ENCODE peak calls at places on chromosomes 6 and 20, in five cellular contexts. One of them, this sample, is unnamed.

GRCh38 chr6:127190552-127190951 is 72.1 kb downstream of the RSPO3 start:
- DNase-seq in neuronal stem cell: no peak
- DNase-seq in mesendoderm: peak; percentile 27
- DNase-seq in IMR-90: peak; percentile 61
- DNase-seq in mesenchymal stem cell: peak; percentile 54
- DNase-seq in this sample: peak; percentile 27

GRCh38 chr6:99187429-99187828 is 162.0 kb downstream of the FAXC start:
- DNase-seq in neuronal stem cell: no peak
- DNase-seq in mesendoderm: no peak
- DNase-seq in IMR-90: no peak
- DNase-seq in mesenchymal stem cell: no peak
- DNase-seq in this sample: no peak

GRCh38 chr20:61566691-61567090 is 314.6 kb downstream of the CDH4 start:
- DNase-seq in neuronal stem cell: no peak
- DNase-seq in mesendoderm: no peak
- DNase-seq in IMR-90: no peak
- DNase-seq in mesenchymal stem cell: no peak
- DNase-seq in this sample: no peak

GRCh38 chr6:166382500-166382932 is 224 bp downstream of the MPC1 start:
- DNase-seq in neuronal stem cell: no peak
- DNase-seq in mesendoderm: no peak
- DNase-seq in IMR-90: no peak
- DNase-seq in mesenchymal stem cell: no peak
- DNase-seq in this sample: no peak

GRCh38 chr6:44674226-44675155 is 287.0 kb downstream of the CDC5L start:
- DNase-seq in neuronal stem cell: no peak
- DNase-seq in mesendoderm: no peak
- DNase-seq in IMR-90: no peak
- DNase-seq in mesenchymal stem cell: no peak
- DNase-seq in this sample: peak; percentile 80

GRCh38 chr6:15501806-15502450 is 160.9 kb downstream of the DTNBP1 start:
- DNase-seq in neuronal stem cell: no peak
- DNase-seq in mesendoderm: no peak
- DNase-seq in IMR-90: peak; percentile 81
- DNase-seq in mesenchymal stem cell: peak; percentile 43
- DNase-seq in this sample: no peak

GRCh38 chr20:50381053-50381732 is 129.0 kb upstream of the PTPN1 start:
- DNase-seq in neuronal stem cell: no peak
- DNase-seq in mesendoderm: no peak
- DNase-seq in IMR-90: no peak
- DNase-seq in mesenchymal stem cell: no peak
- DNase-seq in this sample: no peak

GRCh38 chr6:136566851-136567250 is 16.6 kb upstream of the MAP7 start:
- DNase-seq in neuronal stem cell: no peak
- DNase-seq in mesendoderm: no peak
- DNase-seq in IMR-90: no peak
- DNase-seq in mesenchymal stem cell: no peak
- DNase-seq in this sample: no peak

GRCh38 chr20:11850901-11851300 is 66.8 kb upstream of the BTBD3 start:
- DNase-seq in neuronal stem cell: no peak
- DNase-seq in mesendoderm: no peak
- DNase-seq in IMR-90: peak; percentile 68
- DNase-seq in mesenchymal stem cell: peak; percentile 73
- DNase-seq in this sample: peak; percentile 7

DNA sequence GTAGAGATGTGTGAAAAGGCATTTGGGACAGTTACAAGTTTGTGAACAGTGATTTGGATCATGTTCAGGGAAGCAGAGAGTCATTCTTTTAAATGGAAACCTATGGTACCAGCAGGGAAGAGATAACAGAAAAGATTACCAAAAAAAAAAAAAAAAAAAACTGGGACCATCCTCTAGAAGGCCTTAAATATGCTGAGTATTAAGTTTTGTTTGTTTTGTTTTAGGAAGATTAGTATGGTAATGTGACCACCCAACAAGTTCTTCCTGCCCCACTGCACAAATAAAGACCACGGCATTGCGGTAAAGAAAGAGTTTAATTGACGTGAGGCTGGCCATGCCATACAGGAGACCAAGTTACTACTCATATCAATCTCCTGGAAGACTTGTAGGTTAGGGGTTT is 946.2 kb downstream of the KIF16B start:
- DNase-seq in neuronal stem cell: no peak
- DNase-seq in mesendoderm: no peak
- DNase-seq in IMR-90: no peak
- DNase-seq in mesenchymal stem cell: no peak
- DNase-seq in this sample: no peak
- H2BK120ac ChIP-seq in neuronal stem cell: no peak overlapping the region
- H2BK120ac ChIP-seq in mesendoderm: no peak overlapping the region
- H2BK120ac ChIP-seq in IMR-90: no peak overlapping the region
- H2BK120ac ChIP-seq in mesenchymal stem cell: no peak overlapping the region
- H2BK120ac ChIP-seq in this sample: no peak overlapping the region

GRCh38 chr20:1003920-1004697 is 2.0 kb upstream of the RSPO4 start:
- DNase-seq in neuronal stem cell: no peak
- DNase-seq in mesendoderm: peak; percentile 73
- DNase-seq in IMR-90: no peak
- DNase-seq in mesenchymal stem cell: no peak
- DNase-seq in this sample: no peak
- H3K27me3 ChIP-seq in neuronal stem cell: peaks cover 25% of the 10 kb centered on the region
- H3K27me3 ChIP-seq in mesendoderm: no peaks in the 10 kb centered on the region
- H3K27me3 ChIP-seq in IMR-90: peaks cover 27% of the 10 kb centered on the region
- H3K27me3 ChIP-seq in mesenchymal stem cell: peaks cover 58% of the 10 kb centered on the region
- H3K27me3 ChIP-seq in this sample: peaks cover 23% of the 10 kb centered on the region

GRCh38 chr6:38290133-38290801 is 349.5 kb downstream of the BTBD9 start:
- DNase-seq in neuronal stem cell: no peak
- DNase-seq in mesendoderm: no peak
- DNase-seq in IMR-90: no peak
- DNase-seq in mesenchymal stem cell: no peak
- DNase-seq in this sample: no peak
- H3K4ac ChIP-seq in neuronal stem cell: no peak overlapping the region
- H3K4ac ChIP-seq in mesendoderm: peak overlapping the region; percentile 55
- H3K4ac ChIP-seq in IMR-90: no peak overlapping the region
- H3K4ac ChIP-seq in mesenchymal stem cell: no peak overlapping the region
- H3K4ac ChIP-seq in this sample: no peak overlapping the region

GRCh38 chr6:155316419-155316818 is 2.1 kb upstream of the TFB1M start:
- DNase-seq in neuronal stem cell: no peak
- DNase-seq in mesendoderm: no peak
- DNase-seq in IMR-90: no peak
- DNase-seq in mesenchymal stem cell: no peak
- DNase-seq in this sample: no peak

GRCh38 chr6:155313602-155314091 is 637 bp downstream of the TFB1M start:
- DNase-seq in neuronal stem cell: no peak
- DNase-seq in mesendoderm: no peak
- DNase-seq in IMR-90: no peak
- DNase-seq in mesenchymal stem cell: no peak
- DNase-seq in this sample: peak; percentile 43

GRCh38 chr6:155314773-155315515 is 660 bp upstream of the TFB1M start:
- DNase-seq in neuronal stem cell: no peak
- DNase-seq in mesendoderm: no peak
- DNase-seq in IMR-90: peak; percentile 79
- DNase-seq in mesenchymal stem cell: peak; percentile 89
- DNase-seq in this sample: no peak

GRCh38 chr6:155315516-155315871 is 1.2 kb upstream of the TFB1M start:
- DNase-seq in neuronal stem cell: no peak
- DNase-seq in mesendoderm: no peak
- DNase-seq in IMR-90: no peak
- DNase-seq in mesenchymal stem cell: peak; percentile 53
- DNase-seq in this sample: no peak

DNA sequence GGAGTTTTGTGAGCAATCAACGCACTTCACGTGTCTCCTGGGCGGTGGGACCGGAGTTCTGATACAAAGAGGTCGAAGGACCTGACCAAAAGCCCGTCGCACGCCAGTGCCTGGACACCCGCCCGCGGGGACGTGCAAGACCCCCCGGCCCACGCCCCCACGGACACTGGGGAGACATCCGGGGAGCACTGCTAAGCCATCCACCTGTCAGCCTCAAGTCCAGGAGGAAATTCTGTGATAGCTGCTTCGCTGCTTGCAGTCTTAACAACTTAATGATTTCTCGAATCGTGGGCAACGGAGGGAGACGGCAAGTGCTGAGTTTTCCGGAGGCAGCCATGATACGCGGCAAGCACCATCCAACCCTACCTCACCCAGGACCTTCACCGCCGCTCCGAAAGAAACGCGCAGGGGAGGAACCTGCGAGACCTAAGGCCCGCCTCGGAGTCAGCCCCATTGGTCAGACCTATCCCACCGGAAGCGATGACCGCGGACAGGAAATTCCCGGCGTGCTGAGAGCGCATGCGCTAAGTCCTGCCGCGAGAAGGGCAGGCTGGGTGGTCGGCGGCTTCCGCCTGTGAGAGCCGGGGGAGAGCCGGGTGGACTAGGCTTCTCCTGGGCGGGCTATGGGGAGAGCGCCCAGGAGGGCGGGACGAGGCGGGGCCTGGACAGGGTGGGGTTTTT is at the start of gene TFB1M:
- DNase-seq in neuronal stem cell: peak; percentile 98
- DNase-seq in mesendoderm: peak; percentile 100
- DNase-seq in IMR-90: peak; percentile 98
- DNase-seq in mesenchymal stem cell: peak; percentile 99
- DNase-seq in this sample: peak; percentile 98
- H2BK120ac ChIP-seq in neuronal stem cell: no peak within 1 kb of the TSS
- H2BK120ac ChIP-seq in mesendoderm: no peak within 1 kb of the TSS
- H2BK120ac ChIP-seq in IMR-90: peak within 1 kb of the TSS; percentile 83
- H2BK120ac ChIP-seq in mesenchymal stem cell: no peak within 1 kb of the TSS
- H2BK120ac ChIP-seq in this sample: peak within 1 kb of the TSS; percentile 39

GRCh38 chr20:1815502-1816085 is 79.6 kb upstream of the SIRPA start:
- DNase-seq in neuronal stem cell: no peak
- DNase-seq in mesendoderm: no peak
- DNase-seq in IMR-90: no peak
- DNase-seq in mesenchymal stem cell: peak; percentile 40
- DNase-seq in this sample: no peak

GRCh38 chr20:1818247-1818840 is 76.9 kb upstream of the SIRPA start:
- DNase-seq in neuronal stem cell: no peak
- DNase-seq in mesendoderm: no peak
- DNase-seq in IMR-90: no peak
- DNase-seq in mesenchymal stem cell: no peak
- DNase-seq in this sample: no peak

GRCh38 chr20:1818895-1819294 is 76.3 kb upstream of the SIRPA start:
- DNase-seq in neuronal stem cell: no peak
- DNase-seq in mesendoderm: no peak
- DNase-seq in IMR-90: no peak
- DNase-seq in mesenchymal stem cell: no peak
- DNase-seq in this sample: no peak

GRCh38 chr20:1817577-1818211 is 77.5 kb upstream of the SIRPA start:
- DNase-seq in neuronal stem cell: no peak
- DNase-seq in mesendoderm: no peak
- DNase-seq in IMR-90: no peak
- DNase-seq in mesenchymal stem cell: no peak
- DNase-seq in this sample: no peak

GRCh38 chr20:1816384-1817381 is 78.5 kb upstream of the SIRPA start:
- DNase-seq in neuronal stem cell: no peak
- DNase-seq in mesendoderm: no peak
- DNase-seq in IMR-90: peak; percentile 63
- DNase-seq in mesenchymal stem cell: peak; percentile 50
- DNase-seq in this sample: no peak
- H3K27me3 ChIP-seq in neuronal stem cell: no peaks in the 10 kb centered on the region
- H3K27me3 ChIP-seq in mesendoderm: no peaks in the 10 kb centered on the region
- H3K27me3 ChIP-seq in IMR-90: no peaks in the 10 kb centered on the region
- H3K27me3 ChIP-seq in mesenchymal stem cell: no peaks in the 10 kb centered on the region
- H3K27me3 ChIP-seq in this sample: no peaks in the 10 kb centered on the region

GRCh38 chr6:40996591-40997247 is 42.3 kb downstream of the UNC5CL start:
- DNase-seq in neuronal stem cell: peak; percentile 31
- DNase-seq in mesendoderm: peak; percentile 92
- DNase-seq in IMR-90: peak; percentile 17
- DNase-seq in mesenchymal stem cell: peak; percentile 88
- DNase-seq in this sample: no peak
- H3K4ac ChIP-seq in neuronal stem cell: no peak overlapping the region
- H3K4ac ChIP-seq in mesendoderm: peak overlapping the region; percentile 91
- H3K4ac ChIP-seq in IMR-90: peak overlapping the region; percentile 62
- H3K4ac ChIP-seq in mesenchymal stem cell: peak overlapping the region; percentile 22
- H3K4ac ChIP-seq in this sample: no peak overlapping the region

DNA sequence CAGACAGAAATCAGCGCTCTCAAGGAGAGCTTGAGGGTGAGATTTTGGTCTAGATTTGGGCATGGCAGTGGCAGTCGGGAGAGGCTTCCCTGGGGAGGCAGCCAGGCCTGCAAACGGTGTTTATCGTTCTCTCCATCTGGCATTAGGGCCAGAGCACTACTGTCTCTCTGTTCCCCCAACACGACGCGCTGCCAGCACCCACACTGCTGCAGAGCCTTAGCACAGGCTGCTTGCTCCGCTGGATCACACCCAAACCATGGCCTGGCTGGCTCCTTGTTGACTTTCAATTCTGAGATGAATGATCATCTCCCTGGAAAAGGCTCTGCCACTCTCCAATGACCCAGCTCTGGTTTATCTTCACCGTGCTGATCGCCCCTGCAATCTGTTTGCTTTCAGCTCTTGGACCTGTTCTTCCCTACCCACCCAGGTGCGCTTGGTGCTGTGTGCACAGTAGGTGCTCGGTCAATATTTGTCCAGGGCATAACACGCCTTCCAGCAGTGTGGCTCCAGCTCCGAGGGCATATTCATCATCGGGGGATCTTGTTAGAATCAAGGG is 106.1 kb downstream of the TFAP2C start:
- DNase-seq in neuronal stem cell: no peak
- DNase-seq in mesendoderm: no peak
- DNase-seq in IMR-90: no peak
- DNase-seq in mesenchymal stem cell: no peak
- DNase-seq in this sample: no peak
- H2BK120ac ChIP-seq in neuronal stem cell: peak overlapping the region; percentile 69
- H2BK120ac ChIP-seq in mesendoderm: no peak overlapping the region
- H2BK120ac ChIP-seq in IMR-90: no peak overlapping the region
- H2BK120ac ChIP-seq in mesenchymal stem cell: no peak overlapping the region
- H2BK120ac ChIP-seq in this sample: no peak overlapping the region